ENCODE peak calls at places on chromosomes 2 and 18, in five cellular contexts. H is HTR-8/SVneo; X is stimulated activated CD4-positive, alpha-beta T cell treated with anti-CD3 and anti-CD28 coated beads, TNF-alpha, amount 100 ng/mL, for 1 hour; Z is T-helper 1 cell; V is chondrocyte. M is an unnamed sample.

GRCh38 chr18:3806656-3807055 is 356.7 kb downstream of the TGIF1 start:
- DNase-seq in H (no peak), X (no peak), Z (no peak), V (no peak), M (no peak)

GRCh38 chr18:52392160-52392559 is 52.2 kb downstream of the DCC start:
- DNase-seq in H (no peak), X (no peak), Z (no peak), V (no peak), M (no peak)

GRCh38 chr18:79572093-79572780 is 107.4 kb upstream of the CTDP1 start:
- DNase-seq in H (no peak), X (no peak), Z (no peak), V (peak; percentile 70), M (no peak)

GRCh38 chr2:241052677-241053360 is 49.3 kb downstream of the MTERF4 start:
- DNase-seq in H (no peak), X (no peak), Z (no peak), V (no peak), M (no peak)

GRCh38 chr2:114537777-114538176 is 95.3 kb downstream of the DPP10 start:
- DNase-seq in H (no peak), X (no peak), Z (no peak), V (no peak), M (no peak)

GRCh38 chr2:141515931-141516330 is 614.9 kb downstream of the LRP1B start:
- DNase-seq in H (no peak), X (no peak), Z (no peak), V (no peak), M (no peak)

GRCh38 chr2:33763671-33764310 is 164.7 kb upstream of the FAM98A start:
- DNase-seq in H (no peak), X (no peak), Z (no peak), V (no peak), M (no peak)

GRCh38 chr2:74585406-74586182 is 31.1 kb downstream of the DOK1 start:
- DNase-seq in H (no peak), X (no peak), Z (no peak), V (no peak), M (peak; percentile 24)

GRCh38 chr2:230323385-230324106 is 3.4 kb upstream of the SP140L start:
- DNase-seq in H (no peak), X (no peak), Z (no peak), V (no peak), M (no peak)

GRCh38 chr2:19861771-19862170 is 40.0 kb downstream of the TTC32 start:
- DNase-seq in H (no peak), X (no peak), Z (no peak), V (no peak), M (no peak)

GRCh38 chr2:224819075-224819474 is 102.9 kb upstream of the CCDC195 start:
- DNase-seq in H (no peak), X (no peak), Z (no peak), V (no peak), M (no peak)

GRCh38 chr2:169523681-169524080 is 14.2 kb downstream of the KLHL41 start:
- DNase-seq in H (no peak), X (no peak), Z (no peak), V (no peak), M (no peak)